ENCODE peak calls at places on chromosome 19, in eight cellular contexts. C, G, Z, N, X, D, M and P are unnamed samples.

GRCh38 chr19:48926909-48927308 is 6.6 kb upstream of the DHDH start:
- DNase-seq in G (no peak), X (no peak), C (no peak), Z (peak; percentile 99), D (no peak), M (peak; percentile 73), N (no peak), P (peak; percentile 66)

GRCh38 chr19:45767881-45768643 is 990 bp downstream of the SIX5 start:
- DNase-seq in G (no peak), D (peak; percentile 73), C (no peak), M (no peak), Z (peak; percentile 72), N (no peak), X (peak; percentile 86), P (peak; percentile 81)

GRCh38 chr19:2613507-2614295 is 88.8 kb downstream of the GNG7 start:
- DNase-seq in N (no peak), G (no peak), Z (peak; percentile 53), X (peak; percentile 87), C (no peak), M (no peak), D (no peak), P (no peak)

GRCh38 chr19:13984875-13985741 is 21.0 kb downstream of the RFX1 start:
- DNase-seq in G (no peak), Z (no peak), X (no peak), D (no peak), M (no peak), N (no peak), C (no peak), P (no peak)

GRCh38 chr19:49591731-49592485 is 926 bp downstream of the PRR12 start:
- DNase-seq in N (no peak), G (no peak), X (peak; percentile 81), Z (peak; percentile 60), C (peak; percentile 54), D (peak; percentile 64), M (no peak), P (no peak)

GRCh38 chr19:3266792-3267469 is 42.5 kb downstream of the CELF5 start:
- DNase-seq in G (no peak), X (no peak), C (no peak), M (no peak), Z (no peak), N (no peak), D (no peak), P (no peak)

GRCh38 chr19:21848706-21849105 is 12.7 kb upstream of the ZNF43 start:
- DNase-seq in D (no peak), X (no peak), M (no peak), C (no peak), N (no peak), Z (peak; percentile 85), G (no peak), P (no peak)

GRCh38 chr19:15129856-15130580 is 22.8 kb downstream of the SYDE1 start:
- DNase-seq in G (no peak), M (no peak), C (no peak), Z (peak; percentile 95), D (no peak), X (no peak), N (no peak), P (no peak)

GRCh38 chr19:14525729-14526128 is 3.7 kb upstream of the TECR start:
- DNase-seq in Z (peak; percentile 100), X (no peak), C (no peak), G (no peak), N (no peak), D (no peak), M (no peak), P (no peak)

GRCh38 chr19:21568816-21569496 is 63.6 kb downstream of the ZNF429 start:
- DNase-seq in D (peak; percentile 63), G (peak; percentile 81), N (no peak), X (peak; percentile 87), M (no peak), C (peak; percentile 69), Z (peak; percentile 67), P (peak; percentile 63)

GRCh38 chr19:14033946-14034345 is 2.4 kb downstream of the IL27RA start:
- DNase-seq in X (no peak), N (no peak), D (no peak), M (no peak), C (no peak), G (no peak), Z (peak; percentile 60), P (no peak)

GRCh38 chr19:7506385-7507328 is 9.2 kb upstream of the ZNF358 start:
- DNase-seq in G (no peak), D (peak; percentile 95), N (no peak), Z (peak; percentile 87), C (no peak), X (peak; percentile 91), M (no peak), P (peak; percentile 56)

GRCh38 chr19:42402376-42403116 is 12.4 kb upstream of the CNFN start:
- DNase-seq in M (no peak), G (no peak), Z (no peak), X (no peak), N (no peak), C (no peak), D (no peak), P (no peak)

GRCh38 chr19:5961969-5962945 is 15.7 kb downstream of the RANBP3 start:
- DNase-seq in G (no peak), D (peak; percentile 76), M (no peak), Z (peak; percentile 53), N (peak; percentile 96), C (no peak), X (no peak), P (peak; percentile 23)

GRCh38 chr19:3249408-3249807 is 24.9 kb downstream of the CELF5 start:
- DNase-seq in D (no peak), N (no peak), G (no peak), C (no peak), Z (no peak), M (no peak), X (no peak), P (no peak)

GRCh38 chr19:6108721-6109633 is 1.3 kb downstream of the RFX2 start:
- DNase-seq in N (no peak), X (peak; percentile 92), G (no peak), M (no peak), Z (peak; percentile 53), C (no peak), D (peak; percentile 69), P (no peak)

GRCh38 chr19:35117017-35117570 is 1.5 kb downstream of the FXYD3 start:
- DNase-seq in N (no peak), Z (no peak), M (no peak), C (no peak), D (no peak), X (no peak), G (no peak), P (no peak)

GRCh38 chr19:50720921-50721291 is 1.3 kb upstream of the SHANK1 start:
- DNase-seq in M (peak; percentile 63), G (no peak), C (no peak), D (no peak), N (no peak), X (no peak), Z (peak; percentile 34), P (no peak)

GRCh38 chr19:55698256-55698655 is 23.2 kb downstream of the EPN1 start:
- DNase-seq in C (no peak), Z (no peak), G (no peak), D (no peak), M (no peak), N (no peak), X (peak; percentile 64), P (no peak)

GRCh38 chr19:31372245-31372781 is 23.1 kb upstream of the TSHZ3 start:
- DNase-seq in M (no peak), Z (no peak), G (no peak), D (no peak), C (no peak), N (no peak), X (no peak), P (no peak)